ENCODE peak calls at places on chromosomes 13 and 19, in ten cellular contexts. X is SJSA1; U is cardiac muscle cell; W is esophagus squamous epithelium; P is heart left ventricle; K is vagina; T is CD8-positive, alpha-beta T cell; L is Peyer's patch; V is mammary epithelial cell; Q is left ventricle myocardium inferior. I is an unnamed sample. For H3K4me1, the result is how much of the 10 kb centered on the place peaks cover.

GRCh38 chr19:30851646-30852045 is 479.5 kb downstream of the ZNF536 start:
- DNase-seq in X (no peak), U (no peak), W (no peak), P (no peak), K (peak), T (no peak), L (no peak), V (no peak), Q (no peak), I (no peak)

GRCh38 chr19:38656171-38656981 is 8.9 kb downstream of the ACTN4 start:
- DNase-seq in X (peak), U (no peak), W (no peak), P (no peak), K (no peak), T (no peak), L (no peak), V (peak), Q (no peak), I (no peak)

GRCh38 chr13:51687928-51688714 is 103.9 kb downstream of the WDFY2 start:
- DNase-seq in X (no peak), U (no peak), W (no peak), P (no peak), K (no peak), T (no peak), L (no peak), V (no peak), Q (no peak), I (no peak)

GRCh38 chr13:46475586-46475991 is 77.4 kb upstream of the LRCH1 start:
- DNase-seq in X (no peak), U (no peak), W (no peak), P (no peak), K (no peak), T (no peak), L (no peak), V (no peak), Q (no peak), I (no peak)

GRCh38 chr13:95743192-95743591 is 66.3 kb downstream of the DNAJC3 start:
- DNase-seq in X (no peak), U (no peak), W (no peak), P (no peak), K (no peak), T (no peak), L (no peak), V (no peak), Q (no peak), I (no peak)

GRCh38 chr13:98785405-98785804 is 32.9 kb upstream of the SLC15A1 start:
- DNase-seq in X (no peak), U (no peak), W (no peak), P (no peak), K (no peak), T (no peak), L (no peak), V (no peak), Q (no peak), I (no peak)

GRCh38 chr13:101297794-101298193 is 118.5 kb downstream of the NALCN start:
- DNase-seq in X (no peak), U (no peak), W (no peak), P (no peak), K (no peak), T (no peak), L (no peak), V (no peak), Q (no peak), I (no peak)

GRCh38 chr13:60584976-60585375 is 188.0 kb downstream of the TDRD3 start:
- DNase-seq in X (no peak), U (no peak), W (no peak), P (no peak), K (no peak), T (no peak), L (no peak), V (no peak), Q (no peak), I (no peak)

GRCh38 chr19:3336680-3337523 is 29.5 kb upstream of the NFIC start:
- DNase-seq in X (peak), U (no peak), W (no peak), P (peak), K (peak), T (no peak), L (no peak), V (no peak), Q (peak), I (peak)

GRCh38 chr13:51562011-51562671 is 22.1 kb upstream of the WDFY2 start:
- DNase-seq in X (no peak), U (no peak), W (no peak), P (no peak), K (no peak), T (no peak), L (no peak), V (no peak), Q (no peak), I (no peak)

GRCh38 chr13:24629320-24629719 is 50.9 kb upstream of the ATP12A start:
- DNase-seq in X (peak), U (no peak), W (no peak), P (no peak), K (no peak), T (no peak), L (no peak), V (no peak), Q (no peak), I (no peak)

DNA sequence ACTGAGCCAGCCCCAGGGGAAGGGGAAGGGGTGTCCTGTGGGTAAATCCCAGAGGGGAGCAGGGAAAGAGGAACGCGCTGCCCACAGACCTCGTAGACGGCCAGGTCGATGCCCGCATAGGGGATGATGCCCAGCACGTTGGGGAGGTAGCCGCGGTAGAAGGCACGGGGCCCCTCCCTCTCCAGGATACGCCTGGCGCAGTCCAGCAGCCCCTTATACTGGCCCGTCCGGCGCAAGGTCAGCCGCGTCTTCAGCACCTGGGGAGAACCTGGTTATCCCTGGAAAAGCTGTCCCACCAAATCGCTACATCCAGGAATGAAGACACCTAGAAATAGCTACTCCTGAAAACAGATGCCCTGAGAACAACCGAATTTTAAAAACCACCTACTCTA is 7.4 kb downstream of the SLC25A23 start:
- DNase-seq in X (no peak), U (no peak), W (no peak), P (no peak), K (no peak), T (no peak), L (no peak), V (no peak), Q (no peak), I (no peak)
- H3K27ac ChIP-seq in X (no peak), U (no peak), W (no peak), P (no peak), K (no peak), T (no peak), L (no peak), V (no peak), Q (no peak), I (no peak)

GRCh38 chr19:35296644-35297514 is 4.9 kb downstream of the MAG start:
- DNase-seq in X (no peak), U (no peak), W (no peak), P (no peak), K (no peak), T (no peak), L (no peak), V (no peak), Q (no peak), I (no peak)
- H3K4me1 ChIP-seq in X (under half), U (under half), W (under half), P (under half), K (under half), T (under half), L (under half), V (under half), Q (under half), I (under half)

GRCh38 chr13:99987180-99988047 is 5.8 kb downstream of the ZIC2 start:
- DNase-seq in X (no peak), U (peak), W (no peak), P (no peak), K (no peak), T (no peak), L (no peak), V (no peak), Q (no peak), I (no peak)
- H3K27ac ChIP-seq in X (no peak), U (no peak), W (no peak), P (no peak), K (no peak), T (no peak), L (no peak), V (no peak), Q (no peak), I (no peak)

GRCh38 chr19:49879243-49879960 is 1.9 kb downstream of the TBC1D17 start:
- DNase-seq in X (no peak), U (no peak), W (no peak), P (no peak), K (no peak), T (no peak), L (no peak), V (no peak), Q (no peak), I (no peak)
- H3K4me1 ChIP-seq in X (under half), U (under half), W (under half), P (under half), K (under half), T (under half), L (under half), V (under half), Q (under half), I (under half)

GRCh38 chr13:28493740-28494536 is 990 bp downstream of the FLT1 start:
- DNase-seq in X (peak), U (peak), W (no peak), P (no peak), K (no peak), T (no peak), L (no peak), V (no peak), Q (no peak), I (no peak)

GRCh38 chr13:28492527-28493367 is 2.2 kb downstream of the FLT1 start:
- DNase-seq in X (no peak), U (peak), W (no peak), P (no peak), K (no peak), T (no peak), L (no peak), V (no peak), Q (no peak), I (no peak)

GRCh38 chr13:28494537-28494860 is 429 bp downstream of the FLT1 start:
- DNase-seq in X (no peak), U (no peak), W (no peak), P (no peak), K (no peak), T (no peak), L (no peak), V (peak), Q (no peak), I (no peak)

GRCh38 chr13:28495586-28496564 is 947 bp upstream of the FLT1 start:
- DNase-seq in X (no peak), U (no peak), W (no peak), P (no peak), K (no peak), T (no peak), L (no peak), V (no peak), Q (no peak), I (no peak)

DNA sequence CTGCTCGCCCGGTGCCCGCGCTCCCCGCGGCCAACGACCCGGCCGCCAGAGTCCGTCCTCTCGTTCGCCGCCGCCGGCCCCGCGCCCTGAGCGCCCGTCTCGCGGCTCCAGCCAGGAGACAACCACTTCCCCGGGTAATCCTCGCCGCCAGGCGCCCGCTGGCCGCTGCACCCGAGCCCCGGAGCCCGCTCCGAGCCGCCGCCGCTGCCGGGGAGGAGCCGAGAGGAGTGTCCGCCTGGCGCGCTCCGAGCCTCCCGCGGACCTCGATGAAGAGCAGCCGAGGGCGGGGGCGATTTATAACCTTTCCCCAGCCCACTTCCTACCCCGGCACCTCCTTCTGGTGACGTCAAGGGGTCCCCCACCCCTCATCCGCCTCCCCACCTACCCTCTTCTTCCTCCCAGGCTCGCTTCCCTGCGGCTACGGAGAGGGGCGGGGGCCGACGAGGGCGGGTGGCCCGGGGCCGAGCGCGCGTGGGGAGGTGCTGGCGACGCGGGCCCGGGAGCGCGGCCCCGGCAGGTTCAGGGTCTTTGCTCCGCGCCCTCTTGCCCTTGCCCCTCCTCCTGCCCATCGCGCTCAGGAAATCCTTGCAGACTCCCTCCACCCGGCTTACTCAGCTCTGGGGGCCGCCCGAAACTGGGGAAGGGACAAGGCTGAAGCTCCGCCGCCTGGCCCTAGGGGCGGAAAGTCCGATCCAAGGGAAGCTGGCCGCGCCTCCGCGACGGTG is at the start of gene FLT1:
- DNase-seq in X (peak), U (peak), W (no peak), P (peak), K (no peak), T (no peak), L (no peak), V (peak), Q (peak), I (no peak)
- H3K27ac ChIP-seq in X (no peak), U (no peak), W (peak), P (peak), K (peak), T (no peak), L (no peak), V (no peak), Q (peak), I (peak)

DNA sequence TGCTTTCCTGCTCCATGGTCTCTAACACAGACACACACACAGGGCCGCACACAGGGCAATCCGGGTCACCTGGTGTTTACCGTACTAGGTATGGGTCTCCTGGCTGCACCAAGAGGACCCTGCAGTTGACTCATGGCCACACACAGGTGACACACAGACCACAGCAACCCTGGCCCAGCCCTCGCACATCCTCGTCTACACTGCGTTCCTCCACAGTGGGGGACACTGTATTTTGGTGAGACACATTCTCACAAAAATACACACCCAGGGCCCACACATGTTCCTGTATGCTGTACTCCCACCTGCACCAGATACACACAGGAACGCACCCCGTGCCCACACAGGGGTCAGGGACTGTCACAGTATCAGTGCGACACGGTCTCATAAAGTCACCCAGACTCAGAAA is 12.8 kb downstream of the PDE4A start:
- DNase-seq in X (no peak), U (no peak), W (no peak), P (no peak), K (no peak), T (no peak), L (no peak), V (no peak), Q (no peak), I (no peak)
- H3K4me1 ChIP-seq in X (under half), U (under half), W (under half), P (under half), K (under half), T (under half), L (under half), V (under half), Q (under half), I (under half)

I was measured in lung.